ENCODE peak calls at places on chromosomes 12 and 14, in six cellular contexts. One of them, this sample, is unnamed. For H3K9me3, the result is how much of the 10 kb centered on the place peaks cover.

GRCh38 chr12:13661005-13661887 is 320.2 kb downstream of the GRIN2B start:
- DNase-seq in mucosa of descending colon: no peak
- DNase-seq in neuronal stem cell: peak
- DNase-seq in psoas muscle: peak
- DNase-seq in lung: peak
- DNase-seq in lower lobe of right lung: no peak
- DNase-seq in this sample: no peak

GRCh38 chr14:22538671-22539228 is 50.3 kb downstream of the DAD1 start:
- DNase-seq in mucosa of descending colon: no peak
- DNase-seq in neuronal stem cell: no peak
- DNase-seq in psoas muscle: no peak
- DNase-seq in lung: no peak
- DNase-seq in lower lobe of right lung: no peak
- DNase-seq in this sample: no peak

GRCh38 chr12:107560194-107560905 is 125.2 kb upstream of the PWP1 start:
- DNase-seq in neuronal stem cell: peak
- DNase-seq in lung: no peak
- DNase-seq in mucosa of descending colon: no peak
- DNase-seq in psoas muscle: no peak
- DNase-seq in lower lobe of right lung: no peak
- DNase-seq in this sample: no peak

GRCh38 chr12:6765634-6766581 is at the start of gene PTMS:
- DNase-seq in neuronal stem cell: peak
- DNase-seq in lower lobe of right lung: peak
- DNase-seq in mucosa of descending colon: peak
- DNase-seq in lung: peak
- DNase-seq in psoas muscle: peak
- DNase-seq in this sample: peak

GRCh38 chr14:35879654-35880249 is 53.6 kb downstream of the BRMS1L start:
- DNase-seq in psoas muscle: no peak
- DNase-seq in lung: no peak
- DNase-seq in lower lobe of right lung: no peak
- DNase-seq in neuronal stem cell: no peak
- DNase-seq in mucosa of descending colon: no peak
- DNase-seq in this sample: no peak

GRCh38 chr14:31128601-31129526 is 78.7 kb downstream of the HECTD1 start:
- DNase-seq in lung: no peak
- DNase-seq in lower lobe of right lung: no peak
- DNase-seq in psoas muscle: no peak
- DNase-seq in neuronal stem cell: no peak
- DNase-seq in mucosa of descending colon: no peak
- DNase-seq in this sample: no peak

GRCh38 chr14:42269234-42269633 is 662.6 kb downstream of the LRFN5 start:
- DNase-seq in lower lobe of right lung: no peak
- DNase-seq in neuronal stem cell: no peak
- DNase-seq in lung: no peak
- DNase-seq in psoas muscle: no peak
- DNase-seq in mucosa of descending colon: no peak
- DNase-seq in this sample: no peak

GRCh38 chr12:46005151-46005797 is 14.9 kb upstream of the SCAF11 start:
- DNase-seq in lower lobe of right lung: no peak
- DNase-seq in mucosa of descending colon: no peak
- DNase-seq in neuronal stem cell: no peak
- DNase-seq in psoas muscle: no peak
- DNase-seq in lung: no peak
- DNase-seq in this sample: no peak

GRCh38 chr12:121175383-121176119 is 34.4 kb upstream of the P2RX4 start:
- DNase-seq in lower lobe of right lung: no peak
- DNase-seq in psoas muscle: no peak
- DNase-seq in mucosa of descending colon: no peak
- DNase-seq in lung: no peak
- DNase-seq in neuronal stem cell: no peak
- DNase-seq in this sample: no peak

GRCh38 chr14:59428581-59429012 is 36.6 kb downstream of the GPR135 start:
- DNase-seq in mucosa of descending colon: no peak
- DNase-seq in lower lobe of right lung: no peak
- DNase-seq in neuronal stem cell: no peak
- DNase-seq in psoas muscle: no peak
- DNase-seq in lung: no peak
- DNase-seq in this sample: no peak

GRCh38 chr14:34212574-34212973 is 249.5 kb downstream of the SPTSSA start:
- DNase-seq in mucosa of descending colon: no peak
- DNase-seq in psoas muscle: no peak
- DNase-seq in neuronal stem cell: no peak
- DNase-seq in lower lobe of right lung: no peak
- DNase-seq in lung: no peak
- DNase-seq in this sample: no peak

GRCh38 chr12:779745-780734 is 27.7 kb downstream of the WNK1 start:
- DNase-seq in mucosa of descending colon: no peak
- DNase-seq in neuronal stem cell: no peak
- DNase-seq in lower lobe of right lung: no peak
- DNase-seq in psoas muscle: no peak
- DNase-seq in lung: no peak
- DNase-seq in this sample: no peak

GRCh38 chr14:105528859-105529505 is 2.6 kb downstream of the TMEM121 start:
- DNase-seq in lower lobe of right lung: peak
- DNase-seq in psoas muscle: peak
- DNase-seq in mucosa of descending colon: peak
- DNase-seq in lung: no peak
- DNase-seq in neuronal stem cell: no peak
- DNase-seq in this sample: no peak
- H3K9me3 ChIP-seq in lower lobe of right lung: under half
- H3K9me3 ChIP-seq in psoas muscle: under half
- H3K9me3 ChIP-seq in mucosa of descending colon: under half
- H3K9me3 ChIP-seq in lung: under half
- H3K9me3 ChIP-seq in neuronal stem cell: under half
- H3K9me3 ChIP-seq in this sample: under half

GRCh38 chr14:104280902-104281767 is 142.7 kb downstream of the KIF26A start:
- DNase-seq in psoas muscle: peak
- DNase-seq in lower lobe of right lung: peak
- DNase-seq in mucosa of descending colon: peak
- DNase-seq in lung: no peak
- DNase-seq in neuronal stem cell: no peak
- DNase-seq in this sample: peak
- H3K9me3 ChIP-seq in psoas muscle: under half
- H3K9me3 ChIP-seq in lower lobe of right lung: under half
- H3K9me3 ChIP-seq in mucosa of descending colon: under half
- H3K9me3 ChIP-seq in lung: under half
- H3K9me3 ChIP-seq in neuronal stem cell: under half
- H3K9me3 ChIP-seq in this sample: under half

GRCh38 chr12:34121360-34121759 is 99.1 kb downstream of the ALG10 start:
- DNase-seq in lower lobe of right lung: no peak
- DNase-seq in neuronal stem cell: no peak
- DNase-seq in mucosa of descending colon: no peak
- DNase-seq in psoas muscle: no peak
- DNase-seq in lung: no peak
- DNase-seq in this sample: no peak

GRCh38 chr12:34124608-34125007 is 102.3 kb downstream of the ALG10 start:
- DNase-seq in neuronal stem cell: no peak
- DNase-seq in lung: no peak
- DNase-seq in mucosa of descending colon: no peak
- DNase-seq in lower lobe of right lung: no peak
- DNase-seq in psoas muscle: no peak
- DNase-seq in this sample: no peak

DNA sequence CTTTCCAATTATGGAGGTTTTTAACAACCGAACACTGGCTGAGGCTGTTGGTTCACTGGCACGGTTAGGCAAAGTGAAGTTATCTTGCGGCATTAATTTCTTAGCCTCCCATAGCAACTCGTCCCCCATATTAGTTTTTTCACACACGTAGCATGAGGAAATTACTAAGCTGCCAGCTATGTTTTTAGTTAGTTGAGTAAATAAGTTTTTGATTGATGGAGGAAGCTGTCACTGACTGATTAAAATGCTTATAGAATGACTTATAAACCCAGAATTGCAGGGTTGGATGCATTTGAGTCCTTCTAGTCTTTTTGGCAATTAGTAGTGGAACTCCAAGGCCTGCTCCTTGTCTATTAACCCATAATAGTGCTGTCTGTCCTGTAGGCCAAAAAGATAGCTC is 97.1 kb downstream of the ALG10 start:
- DNase-seq in neuronal stem cell: no peak
- DNase-seq in lower lobe of right lung: no peak
- DNase-seq in psoas muscle: no peak
- DNase-seq in lung: no peak
- DNase-seq in mucosa of descending colon: no peak
- DNase-seq in this sample: no peak
- H3K9me3 ChIP-seq in neuronal stem cell: under half
- H3K9me3 ChIP-seq in lower lobe of right lung: under half
- H3K9me3 ChIP-seq in psoas muscle: under half
- H3K9me3 ChIP-seq in lung: under half
- H3K9me3 ChIP-seq in mucosa of descending colon: under half
- H3K9me3 ChIP-seq in this sample: under half

GRCh38 chr14:87409401-87409800 is 583.6 kb downstream of the GALC start:
- DNase-seq in lower lobe of right lung: no peak
- DNase-seq in mucosa of descending colon: no peak
- DNase-seq in psoas muscle: no peak
- DNase-seq in lung: no peak
- DNase-seq in neuronal stem cell: no peak
- DNase-seq in this sample: no peak
- H3K9me3 ChIP-seq in lower lobe of right lung: under half
- H3K9me3 ChIP-seq in mucosa of descending colon: under half
- H3K9me3 ChIP-seq in psoas muscle: under half
- H3K9me3 ChIP-seq in lung: under half
- H3K9me3 ChIP-seq in neuronal stem cell: under half
- H3K9me3 ChIP-seq in this sample: under half

GRCh38 chr12:58025431-58025830 is 84.1 kb downstream of the ATP23 start:
- DNase-seq in lung: no peak
- DNase-seq in neuronal stem cell: no peak
- DNase-seq in lower lobe of right lung: no peak
- DNase-seq in mucosa of descending colon: no peak
- DNase-seq in psoas muscle: no peak
- DNase-seq in this sample: no peak
- H3K9me3 ChIP-seq in lung: under half
- H3K9me3 ChIP-seq in neuronal stem cell: under half
- H3K9me3 ChIP-seq in lower lobe of right lung: under half
- H3K9me3 ChIP-seq in mucosa of descending colon: under half
- H3K9me3 ChIP-seq in psoas muscle: under half
- H3K9me3 ChIP-seq in this sample: under half

GRCh38 chr12:21429994-21430393 is 7.5 kb upstream of the PYROXD1 start:
- DNase-seq in lower lobe of right lung: no peak
- DNase-seq in neuronal stem cell: no peak
- DNase-seq in lung: no peak
- DNase-seq in psoas muscle: no peak
- DNase-seq in mucosa of descending colon: no peak
- DNase-seq in this sample: no peak
- H3K9me3 ChIP-seq in lower lobe of right lung: under half
- H3K9me3 ChIP-seq in neuronal stem cell: under half
- H3K9me3 ChIP-seq in lung: under half
- H3K9me3 ChIP-seq in psoas muscle: under half
- H3K9me3 ChIP-seq in mucosa of descending colon: under half
- H3K9me3 ChIP-seq in this sample: under half

This sample was measured in left ventricle myocardium inferior.